ENCODE peak calls at places on chromosomes 5 and 9, in eight cellular contexts. R is PC-9; V is left ventricle myocardium superior; B is activated naive CD4-positive, alpha-beta T cell treated with anti-CD3 and anti-CD28 coated beads, Interleukin-2, amount 10 ng/mL, durations not matched to agents 7 days and 5 days; C is A549; M is suprapubic skin; N is fibroblast of pulmonary artery; I is hepatic stellate cell. D is an unnamed sample.

GRCh38 chr5:143134269-143134668 is 269.2 kb downstream of the NR3C1 start:
- DNase-seq in C (no peak), V (no peak), I (no peak), B (no peak), N (no peak), M (no peak), R (no peak), D (no peak)

GRCh38 chr9:24351952-24352351 is 193.7 kb downstream of the IZUMO3 start:
- DNase-seq in N (no peak), B (no peak), I (no peak), V (no peak), R (no peak), M (no peak), C (no peak), D (no peak)

GRCh38 chr9:106393226-106393625 is 469.7 kb upstream of the ZNF462 start:
- DNase-seq in V (no peak), C (no peak), B (no peak), N (no peak), M (no peak), R (no peak), I (no peak), D (no peak)

GRCh38 chr9:91197232-91198181 is 164.2 kb downstream of the AUH start:
- DNase-seq in V (peak), B (no peak), R (peak), N (peak), C (peak), I (peak), M (peak), D (no peak)

GRCh38 chr9:20016611-20017010 is 227.8 kb upstream of the SLC24A2 start:
- DNase-seq in R (no peak), C (no peak), M (no peak), V (no peak), B (no peak), I (no peak), N (no peak), D (no peak)

GRCh38 chr5:71586052-71586940 is 844 bp upstream of the MCCC2 start:
- DNase-seq in B (no peak), C (peak), N (peak), R (peak), I (peak), M (no peak), V (no peak), D (peak)

GRCh38 chr9:89448381-89448780 is 49.5 kb downstream of the SEMA4D start:
- DNase-seq in I (no peak), N (no peak), B (no peak), M (no peak), V (peak), C (no peak), R (no peak), D (no peak)

GRCh38 chr9:129757045-129757444 is 4.2 kb upstream of the PTGES start:
- DNase-seq in R (peak), N (no peak), I (no peak), B (peak), V (no peak), M (no peak), C (no peak), D (no peak)

GRCh38 chr5:123157797-123158528 is 68.9 kb downstream of the PRDM6 start:
- DNase-seq in V (no peak), C (no peak), R (no peak), N (peak), B (no peak), I (peak), M (no peak), D (peak)

GRCh38 chr5:77168187-77168883 is 42.1 kb upstream of the PDE8B start:
- DNase-seq in C (peak), I (peak), R (no peak), B (no peak), N (peak), V (peak), M (no peak), D (no peak)

GRCh38 chr9:42852133-42852532 is 668.7 kb downstream of the SPATA31A6 start:
- DNase-seq in N (peak), C (peak), B (peak), M (no peak), I (no peak), V (peak), R (no peak), D (peak)

GRCh38 chr5:95973793-95974325 is 12.2 kb upstream of the ELL2 start:
- DNase-seq in I (no peak), M (no peak), N (peak), C (no peak), B (no peak), R (no peak), V (no peak), D (peak)

GRCh38 chr5:10329808-10330481 is 22.2 kb upstream of the CMBL start:
- DNase-seq in M (no peak), V (peak), C (no peak), B (no peak), I (peak), R (no peak), N (peak), D (no peak)

GRCh38 chr9:115327441-115328122 is 209.6 kb upstream of the TNC start:
- DNase-seq in B (no peak), N (no peak), I (no peak), R (no peak), V (no peak), M (no peak), C (no peak), D (no peak)

GRCh38 chr5:77232545-77232944 is 22.1 kb downstream of the PDE8B start:
- DNase-seq in M (no peak), I (no peak), V (no peak), B (no peak), R (no peak), C (no peak), N (no peak), D (no peak)

GRCh38 chr5:88836195-88836838 is 46.7 kb downstream of the MEF2C start:
- DNase-seq in N (peak), M (no peak), V (peak), R (no peak), I (peak), C (no peak), B (no peak), D (no peak)

GRCh38 chr9:72952914-72953313 is at the start of gene ALDH1A1:
- DNase-seq in R (no peak), N (no peak), C (peak), M (no peak), I (no peak), B (no peak), V (no peak), D (no peak)

GRCh38 chr5:79878721-79879336 is 112.2 kb downstream of the MTX3 start:
- DNase-seq in C (peak), V (no peak), N (peak), M (no peak), R (no peak), B (peak), I (no peak), D (no peak)

GRCh38 chr5:115530426-115530825 is 14.1 kb downstream of the FEM1C start:
- DNase-seq in R (no peak), M (no peak), V (no peak), B (no peak), C (no peak), N (no peak), I (no peak), D (no peak)

GRCh38 chr5:173572431-173573125 is 43.9 kb downstream of the BOD1 start:
- DNase-seq in C (no peak), I (no peak), N (no peak), V (no peak), B (no peak), R (no peak), M (peak), D (no peak)

GRCh38 chr9:1007312-1007711 is 30.9 kb downstream of the DMRT3 start:
- DNase-seq in M (no peak), C (no peak), R (no peak), I (no peak), N (no peak), B (no peak), V (no peak), D (no peak)

GRCh38 chr9:6628714-6629113 is 16.8 kb downstream of the GLDC start:
- DNase-seq in N (no peak), C (no peak), I (no peak), R (peak), M (no peak), V (no peak), B (no peak), D (no peak)

GRCh38 chr5:132901730-132902129 is 28.3 kb downstream of the LEAP2 start:
- DNase-seq in N (no peak), B (no peak), R (no peak), I (no peak), V (no peak), M (no peak), C (no peak), D (no peak)

GRCh38 chr9:137482094-137482781 is 23.1 kb upstream of the NSMF start:
- DNase-seq in V (peak), M (no peak), I (peak), C (peak), R (peak), B (no peak), N (peak), D (no peak)

GRCh38 chr9:136847065-136847826 is 2.0 kb upstream of the PHPT1 start:
- DNase-seq in M (no peak), V (peak), I (no peak), R (peak), N (peak), C (peak), B (peak), D (peak)

GRCh38 chr9:90706230-90706629 is 63.6 kb upstream of the DIRAS2 start:
- DNase-seq in R (no peak), N (no peak), B (no peak), V (no peak), C (no peak), I (no peak), M (no peak), D (no peak)

GRCh38 chr9:24118170-24118569 is 292.1 kb upstream of the ELAVL2 start:
- DNase-seq in B (no peak), N (no peak), R (no peak), M (no peak), V (no peak), C (peak), I (no peak), D (no peak)

GRCh38 chr9:121281614-121282291 is 13.8 kb downstream of the GSN start:
- DNase-seq in R (peak), I (peak), B (peak), M (peak), N (peak), C (peak), V (peak), D (no peak)

GRCh38 chr9:134066923-134067851 is 639 bp downstream of the BRD3 start:
- DNase-seq in C (peak), V (no peak), M (peak), N (peak), R (no peak), B (peak), I (peak), D (peak)

GRCh38 chr5:10401499-10401898 is 40.2 kb upstream of the ROPN1L start:
- DNase-seq in C (no peak), R (no peak), N (no peak), I (no peak), V (no peak), B (no peak), M (no peak), D (no peak)

GRCh38 chr5:9156282-9156681 is 389.6 kb downstream of the SEMA5A start:
- DNase-seq in C (peak), N (peak), V (peak), B (no peak), M (peak), I (peak), R (no peak), D (peak)

GRCh38 chr5:141771031-141771430 is 89.0 kb upstream of the ARAP3 start:
- DNase-seq in B (no peak), C (no peak), V (no peak), I (peak), N (no peak), M (no peak), R (peak), D (no peak)

GRCh38 chr9:116152390-116152789 is 1.2 kb upstream of the PAPPA start:
- DNase-seq in C (no peak), N (no peak), B (no peak), M (no peak), V (no peak), R (no peak), I (peak), D (peak)

GRCh38 chr5:5383461-5383860 is 39.0 kb upstream of the ICE1 start:
- DNase-seq in M (no peak), R (no peak), I (no peak), C (no peak), B (no peak), V (no peak), N (no peak), D (no peak)